ENCODE peak calls at places on chromosomes 11 and 22, in four cellular contexts. S is A549, W is SK-N-SH, R is H1. Y is an unnamed sample.
A peak's percentile ranks its signal among the peaks of the same experiment; 100 is the strongest.

GRCh38 chr22:38777087-38777671 is 16.8 kb downstream of the DNAL4 start:
- DNase-seq in S (no peak), R (no peak), W (no peak), Y (no peak)

GRCh38 chr11:62400281-62400680 is 18.6 kb upstream of the SCGB1A1 start:
- DNase-seq in R (no peak), S (no peak), W (no peak), Y (no peak)

GRCh38 chr11:107301886-107302285 is 155.7 kb downstream of the CWF19L2 start:
- DNase-seq in R (no peak), W (no peak), S (no peak), Y (no peak)

GRCh38 chr11:48106166-48106565 is 110.4 kb upstream of the OR4B1 start:
- DNase-seq in W (no peak), S (no peak), R (no peak), Y (no peak)

GRCh38 chr22:33112606-33113005 is 54.4 kb upstream of the SYN3 start:
- DNase-seq in W (no peak), R (no peak), S (no peak), Y (no peak)

GRCh38 chr11:116732740-116733385 is 39.9 kb downstream of the BUD13 start:
- DNase-seq in R (peak; percentile 87), W (peak; percentile 86), S (peak; percentile 62), Y (peak; percentile 68)

GRCh38 chr11:14793546-14793945 is 98.5 kb downstream of the CYP2R1 start:
- DNase-seq in W (no peak), S (no peak), R (no peak), Y (no peak)

GRCh38 chr11:128708660-128709059 is 14.8 kb downstream of the FLI1 start:
- DNase-seq in W (no peak), S (no peak), R (no peak), Y (no peak)

GRCh38 chr11:78656984-78657383 is 82.3 kb upstream of the NARS2 start:
- DNase-seq in W (no peak), R (peak; percentile 16), S (no peak), Y (no peak)

GRCh38 chr11:17476317-17477083 is at the start of gene ABCC8:
- DNase-seq in W (peak; percentile 83), R (peak; percentile 81), S (peak; percentile 22), Y (no peak)

GRCh38 chr11:111101836-111102235 is 143.7 kb upstream of the POU2AF2 start:
- DNase-seq in W (no peak), R (no peak), S (no peak), Y (no peak)

GRCh38 chr11:111107501-111107900 is 138.0 kb upstream of the POU2AF2 start:
- DNase-seq in S (no peak), W (no peak), R (no peak), Y (no peak)

GRCh38 chr11:111105566-111105965 is 140.0 kb upstream of the POU2AF2 start:
- DNase-seq in R (no peak), S (no peak), W (no peak), Y (peak; percentile 69)
- TF ChIP-seq USF2 in R (no peak), S (no peak), W (no peak), Y (no peak)

DNA sequence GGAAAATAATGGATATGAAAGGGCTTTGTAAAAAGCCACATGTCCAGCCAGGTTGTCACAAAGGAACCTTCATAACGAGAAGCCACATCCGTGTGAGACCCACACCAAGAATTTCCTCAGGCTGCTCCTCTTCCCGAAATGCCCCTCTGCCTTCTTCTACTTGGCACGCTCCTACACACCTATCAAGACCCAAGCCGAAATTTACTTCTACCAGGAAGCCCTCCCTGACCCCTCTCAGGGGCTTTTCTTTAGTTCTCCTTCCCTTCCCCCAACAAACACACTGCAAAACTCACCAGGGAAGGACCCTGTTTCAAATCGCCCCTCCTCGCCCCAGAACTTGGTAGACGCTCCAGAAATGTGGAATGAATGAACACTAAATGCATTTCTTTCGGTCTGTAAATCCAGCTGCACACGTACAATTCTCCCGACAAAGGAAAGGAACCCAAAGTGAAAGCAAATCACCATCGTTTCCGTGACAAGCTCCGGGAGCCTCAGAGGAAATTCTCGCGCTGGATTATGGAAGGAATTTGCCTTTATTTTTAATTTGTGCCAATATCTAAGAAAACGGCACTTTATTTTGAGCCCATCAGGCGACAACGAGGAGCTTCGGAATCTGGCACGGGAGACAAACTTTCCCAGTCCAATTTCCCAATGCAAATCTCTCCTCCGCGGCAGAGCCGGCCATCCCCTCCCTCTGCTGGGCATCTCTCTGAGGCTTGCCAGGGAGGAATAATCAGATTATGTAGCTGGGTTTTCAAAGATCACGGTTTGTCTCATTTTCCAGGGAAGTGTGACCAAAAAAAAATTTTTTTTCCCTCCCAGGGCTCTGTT is 13.2 kb upstream of the SHISAL1 start:
- DNase-seq in W (peak; percentile 82), R (no peak), S (no peak), Y (peak; percentile 64)
- TF ChIP-seq USF2 in W (no peak), R (no peak), S (no peak), Y (no peak)

GRCh38 chr11:46290021-46290420 is 12.6 kb downstream of the CREB3L1 start:
- DNase-seq in W (no peak), S (no peak), R (no peak), Y (no peak)

GRCh38 chr11:46291441-46292143 is 14.1 kb downstream of the CREB3L1 start:
- DNase-seq in S (no peak), W (no peak), R (no peak), Y (peak; percentile 86)

GRCh38 chr11:46288451-46288850 is 11.0 kb downstream of the CREB3L1 start:
- DNase-seq in S (no peak), W (no peak), R (no peak), Y (no peak)

GRCh38 chr11:46293066-46293465 is 15.6 kb downstream of the CREB3L1 start:
- DNase-seq in S (no peak), R (no peak), W (no peak), Y (no peak)

DNA sequence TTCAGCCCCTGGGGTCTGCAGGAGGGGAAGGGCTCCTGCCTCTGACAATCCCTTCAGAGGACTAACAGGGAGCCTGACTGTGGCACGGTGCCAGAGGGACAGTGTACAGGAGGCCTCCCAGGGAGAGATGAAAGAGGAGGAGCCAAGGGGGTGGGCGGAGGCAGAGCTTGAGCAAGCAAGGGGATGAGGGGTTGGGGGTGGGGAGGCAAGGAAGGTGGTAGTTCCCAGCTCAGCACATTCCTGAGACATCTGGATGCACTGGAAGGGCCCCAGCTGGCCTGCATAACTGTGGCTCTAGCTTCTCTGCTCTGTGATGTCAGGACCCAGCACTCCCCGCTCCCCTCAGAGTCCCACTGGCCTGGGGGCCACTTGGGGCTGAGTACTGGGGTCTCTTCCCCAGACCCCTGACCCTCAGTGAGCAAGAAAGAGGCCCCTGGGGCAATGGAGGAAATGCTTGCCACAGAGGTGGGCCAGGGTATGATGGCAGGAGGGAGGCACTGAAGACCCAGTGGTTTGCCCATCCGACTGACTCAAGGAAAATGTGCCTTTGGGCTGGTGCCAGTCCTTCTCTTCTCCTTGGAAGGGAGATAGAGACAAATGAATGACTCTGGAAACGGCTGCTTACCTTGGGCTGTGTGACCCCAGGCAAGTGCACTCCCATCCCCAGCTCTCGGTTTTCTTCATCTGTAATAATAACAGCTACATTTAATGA is 13.3 kb downstream of the CREB3L1 start:
- DNase-seq in S (peak; percentile 56), R (peak; percentile 84), W (peak; percentile 57), Y (peak; percentile 98)
- TF ChIP-seq USF2 in S (no peak), R (no peak), W (no peak), Y (no peak)

GRCh38 chr11:102886999-102887398 is 12.2 kb upstream of the MMP12 start:
- DNase-seq in W (no peak), R (no peak), S (no peak), Y (no peak)

DNA sequence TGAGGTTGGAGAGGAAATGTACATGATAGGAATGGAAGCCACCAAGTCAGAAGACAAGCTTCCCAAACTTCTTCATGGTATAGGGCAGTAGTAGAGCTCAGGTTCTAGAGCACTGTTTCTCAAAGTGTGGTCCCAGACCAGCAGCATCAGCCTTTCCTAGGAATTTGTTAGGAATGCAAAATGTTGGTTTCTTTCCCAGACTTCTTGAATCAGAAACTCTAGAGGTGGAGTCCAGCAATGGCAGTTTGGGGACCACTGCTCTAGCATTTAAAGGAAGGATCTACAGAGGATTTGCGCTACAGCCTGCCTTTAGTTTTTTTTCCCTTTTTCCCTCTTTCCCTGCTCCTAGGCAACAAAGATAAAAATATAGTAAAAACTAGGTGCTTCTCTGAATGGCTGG is 17.0 kb upstream of the MMP12 start:
- DNase-seq in S (no peak), W (no peak), R (no peak), Y (no peak)
- TF ChIP-seq USF2 in S (no peak), W (no peak), R (no peak), Y (no peak)

GRCh38 chr11:13375798-13376197 is 87.2 kb downstream of the BTBD10 start:
- DNase-seq in S (no peak), W (no peak), R (no peak), Y (no peak)
- TF ChIP-seq USF2 in S (no peak), W (no peak), R (no peak), Y (no peak)

GRCh38 chr11:117833401-117833891 is 8.9 kb upstream of the FXYD2 start:
- DNase-seq in R (peak; percentile 37), S (no peak), W (peak; percentile 15), Y (no peak)
- TF ChIP-seq USF2 in R (no peak), S (no peak), W (no peak), Y (no peak)

DNA sequence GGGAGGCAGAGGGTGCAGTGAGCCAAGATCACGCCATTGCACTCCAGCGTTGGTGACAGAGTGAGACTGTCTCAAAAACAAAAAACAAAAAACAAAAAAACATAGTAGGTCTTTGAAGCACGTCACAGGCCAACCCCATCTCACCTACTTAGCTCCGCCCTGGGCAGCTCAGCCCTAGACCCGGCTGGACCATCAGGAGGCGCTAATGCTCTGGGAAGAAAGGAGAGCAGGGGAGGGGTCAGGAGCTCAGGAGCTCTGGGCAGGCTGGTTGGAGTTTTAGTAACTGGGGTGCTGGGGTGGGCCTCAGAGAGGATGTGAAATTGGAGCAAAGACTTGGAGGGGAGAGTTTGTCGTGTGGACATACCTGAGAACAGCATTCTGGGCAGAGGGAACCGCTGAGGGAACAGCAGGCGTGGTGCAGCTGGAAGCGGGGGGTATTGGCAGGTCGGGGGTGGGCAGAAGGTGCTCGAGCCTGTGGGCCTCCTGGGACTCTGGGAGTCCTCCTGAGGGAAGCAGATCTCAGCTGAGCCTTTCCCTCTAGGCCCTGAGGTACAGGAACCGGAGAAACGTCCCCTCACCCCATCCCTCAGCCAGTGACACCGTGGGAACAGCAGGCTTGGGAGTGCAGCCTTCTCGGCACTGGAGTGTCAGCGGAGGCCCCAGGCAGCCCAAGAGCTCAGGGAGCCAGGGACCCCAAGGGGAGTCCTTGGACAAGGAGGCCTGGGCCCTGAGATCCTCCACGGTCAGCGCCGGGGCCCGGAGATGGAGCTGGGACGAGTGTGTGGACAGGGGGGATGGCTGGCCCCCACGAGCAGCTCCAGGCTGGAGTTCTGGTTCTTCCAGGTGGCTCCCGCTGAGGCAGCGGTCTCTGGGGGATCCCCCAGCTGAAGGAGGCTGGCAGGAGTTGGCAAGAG is 2.2 kb upstream of the RPS6KA4 start:
- DNase-seq in W (peak; percentile 83), S (peak; percentile 84), R (peak; percentile 91), Y (no peak)
- TF ChIP-seq USF2 in W (no peak), S (no peak), R (no peak), Y (no peak)